ENCODE peak calls at places on chromosomes 5 and 9, in four cellular contexts. O is AG10803, Z is MM.1S, F is foreskin fibroblast. Q is an unnamed sample.

GRCh38 chr9:112863214-112863613 is 27.5 kb downstream of the SLC46A2 start:
- DNase-seq in F (no peak), O (peak), Z (no peak), Q (no peak)

GRCh38 chr9:129272348-129273025 is 94.4 kb upstream of the IER5L start:
- DNase-seq in Z (no peak), F (no peak), O (no peak), Q (no peak)

GRCh38 chr5:176542135-176542595 is 5.0 kb upstream of the RNF44 start:
- DNase-seq in F (no peak), Z (peak), O (no peak), Q (no peak)

GRCh38 chr9:137279741-137280477 is 2.4 kb downstream of the TOR4A start:
- DNase-seq in F (no peak), O (no peak), Z (no peak), Q (no peak)

GRCh38 chr5:32102254-32102653 is 71.9 kb downstream of the GOLPH3 start:
- DNase-seq in O (no peak), Z (no peak), F (no peak), Q (no peak)

GRCh38 chr9:125749951-125750655 is 2.9 kb downstream of the PBX3 start:
- DNase-seq in F (no peak), O (no peak), Z (no peak), Q (no peak)

GRCh38 chr9:133437753-133438531 is 15.8 kb downstream of the ADAMTS13 start:
- DNase-seq in F (no peak), Z (no peak), O (no peak), Q (no peak)

GRCh38 chr9:136173648-136174290 is 31.2 kb downstream of the LHX3 start:
- DNase-seq in O (no peak), Z (no peak), F (no peak), Q (no peak)

GRCh38 chr9:99062549-99062948 is 42.4 kb upstream of the TGFBR1 start:
- DNase-seq in O (no peak), F (no peak), Z (no peak), Q (no peak)

GRCh38 chr9:124343533-124344290 is 71.5 kb downstream of the PSMB7 start:
- DNase-seq in Z (no peak), F (no peak), O (no peak), Q (no peak)

GRCh38 chr5:176714067-176714466 is 66.8 kb downstream of the TSPAN17 start:
- DNase-seq in Z (no peak), O (no peak), F (no peak), Q (no peak)

GRCh38 chr9:135951889-135952663 is 9.1 kb downstream of the UBAC1 start:
- DNase-seq in F (peak), O (no peak), Z (no peak), Q (no peak)

GRCh38 chr5:179553875-179554274 is 3.5 kb downstream of the RUFY1 start:
- DNase-seq in O (peak), Z (no peak), F (peak), Q (peak)

GRCh38 chr5:35903631-35904203 is 34.7 kb downstream of the CAPSL start:
- DNase-seq in O (no peak), Z (no peak), F (no peak), Q (no peak)

GRCh38 chr5:95686661-95687060 is 3.9 kb upstream of the SPATA9 start:
- DNase-seq in Z (no peak), O (no peak), F (no peak), Q (no peak)

GRCh38 chr5:75395277-75395676 is 58.3 kb downstream of the HMGCR start:
- DNase-seq in O (no peak), Z (no peak), F (no peak), Q (no peak)

GRCh38 chr5:152142845-152143469 is 218.3 kb upstream of the GLRA1 start:
- DNase-seq in F (peak), O (peak), Z (peak), Q (peak)

GRCh38 chr9:95778957-95779356 is 96.5 kb upstream of the ERCC6L2 start:
- DNase-seq in F (peak), Z (no peak), O (peak), Q (no peak)

GRCh38 chr5:175387144-175387543 is 56.8 kb downstream of the DRD1 start:
- DNase-seq in O (no peak), F (no peak), Z (no peak), Q (no peak)

GRCh38 chr5:176870110-176870591 is 29.0 kb downstream of the HK3 start:
- DNase-seq in Z (peak), O (peak), F (peak), Q (no peak)

GRCh38 chr5:31569065-31569464 is 37.0 kb downstream of the C5orf22 start:
- DNase-seq in F (no peak), Z (no peak), O (no peak), Q (no peak)

GRCh38 chr9:112041536-112042243 is 133.4 kb downstream of the SUSD1 start:
- DNase-seq in F (peak), Z (no peak), O (peak), Q (peak)

GRCh38 chr5:9714187-9714586 is 84.0 kb upstream of the TAS2R1 start:
- DNase-seq in O (peak), F (peak), Z (no peak), Q (no peak)

GRCh38 chr9:95793924-95794828 is 81.3 kb upstream of the ERCC6L2 start:
- DNase-seq in Z (no peak), O (peak), F (peak), Q (peak)

GRCh38 chr9:135976944-135977343 is 15.8 kb upstream of the UBAC1 start:
- DNase-seq in F (no peak), Z (no peak), O (no peak), Q (no peak)

GRCh38 chr9:14170973-14171596 is 142.9 kb downstream of the NFIB start:
- DNase-seq in O (no peak), Z (no peak), F (peak), Q (no peak)

GRCh38 chr5:132813599-132814440 is 718 bp downstream of the SOWAHA start:
- DNase-seq in Z (peak), F (no peak), O (no peak), Q (no peak)

GRCh38 chr9:761155-761792 is 80.2 kb upstream of the DMRT1 start:
- DNase-seq in Z (no peak), F (peak), O (no peak), Q (no peak)

GRCh38 chr9:32385885-32386283 is 1.4 kb downstream of the ACO1 start:
- DNase-seq in Z (no peak), O (no peak), F (no peak), Q (no peak)
- H3K4me3 ChIP-seq in Z (no peak), O (peak), F (peak), Q (peak)

DNA sequence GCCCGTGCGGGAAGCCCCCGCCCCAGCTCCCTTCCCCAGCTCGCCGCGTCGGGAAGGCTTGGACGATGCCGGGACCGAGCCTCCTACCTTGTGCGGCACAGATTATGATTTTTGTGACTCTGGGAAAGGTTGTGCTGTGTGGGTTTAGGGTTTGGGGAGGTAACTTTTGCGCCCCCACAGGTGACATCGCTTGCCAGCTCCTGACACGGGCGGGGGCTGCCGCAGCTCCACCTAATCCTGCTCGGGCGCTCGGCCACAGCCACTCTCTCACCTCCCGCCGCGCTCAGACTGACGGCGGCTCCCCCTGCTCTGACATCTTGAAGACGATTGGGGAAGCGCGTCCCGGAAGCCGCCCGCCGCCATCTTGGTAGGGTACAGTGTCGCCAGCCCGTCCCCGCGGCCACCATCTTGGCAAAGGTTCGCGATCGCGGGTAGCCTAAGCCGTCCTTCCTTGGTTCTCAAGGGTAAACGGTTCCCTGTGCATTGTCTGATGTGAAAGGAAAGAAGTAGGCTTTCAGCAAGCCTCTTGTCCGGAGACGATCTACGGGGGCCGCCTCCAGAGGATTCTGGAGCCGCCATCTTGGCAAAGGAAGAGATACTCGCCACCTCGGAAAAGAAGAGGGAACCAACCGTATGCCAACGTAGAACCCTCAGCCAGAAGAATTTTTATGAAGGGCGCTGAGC is 1.7 kb upstream of the NR3C1 start:
- DNase-seq in F (peak), O (peak), Z (peak), Q (peak)
- TF ChIP-seq CTCF in F (no peak), O (peak), Z (no peak), Q (no peak)

DNA sequence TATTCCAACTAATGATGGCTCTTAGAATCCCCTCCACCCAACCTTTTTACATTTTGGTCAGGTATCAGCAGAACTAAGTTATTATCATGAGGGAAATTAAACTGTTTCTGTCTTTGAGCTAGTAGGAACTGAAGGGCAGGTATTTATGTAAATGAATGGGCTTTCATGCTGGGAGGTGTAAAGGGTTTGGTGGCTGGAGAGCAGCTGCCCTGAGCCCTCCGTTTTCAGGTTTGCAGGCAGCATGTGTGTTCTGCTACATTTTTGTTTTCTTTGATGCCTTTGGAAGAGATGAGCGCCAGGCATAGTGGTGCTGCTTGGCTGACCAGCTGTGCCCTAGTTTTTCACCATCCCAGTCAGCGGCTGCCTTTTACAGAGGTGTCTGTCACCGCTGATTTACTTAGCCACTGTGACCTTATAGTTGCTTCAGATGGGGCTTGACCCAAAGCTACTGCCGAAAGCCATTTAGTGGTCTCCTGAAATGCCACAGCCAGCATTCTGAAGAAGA is 231.9 kb downstream of the MAST4 start:
- DNase-seq in O (no peak), F (no peak), Z (peak), Q (no peak)
- H3K4me3 ChIP-seq in O (peak), F (peak), Z (no peak), Q (peak)

GRCh38 chr9:25857167-25857566 is 178.9 kb upstream of the TUSC1 start:
- DNase-seq in O (peak), F (no peak), Z (peak), Q (no peak)
- TF ChIP-seq CTCF in O (no peak), F (no peak), Z (no peak), Q (no peak)

GRCh38 chr5:140568664-140569063 is 4.0 kb downstream of the SLC35A4 start:
- DNase-seq in Z (no peak), O (no peak), F (no peak), Q (no peak)
- H3K4me3 ChIP-seq in Z (no peak), O (no peak), F (no peak), Q (no peak)

GRCh38 chr5:14284366-14285148 is 141.4 kb downstream of the TRIO start:
- DNase-seq in Z (no peak), F (no peak), O (no peak), Q (no peak)

GRCh38 chr5:14281746-14282181 is 138.6 kb downstream of the TRIO start:
- DNase-seq in F (no peak), O (no peak), Z (no peak), Q (no peak)

GRCh38 chr5:14286007-14286406 is 142.9 kb downstream of the TRIO start:
- DNase-seq in O (no peak), Z (no peak), F (no peak), Q (no peak)

GRCh38 chr5:14292766-14293165 is 149.6 kb downstream of the TRIO start:
- DNase-seq in Z (no peak), O (no peak), F (no peak), Q (no peak)

DNA sequence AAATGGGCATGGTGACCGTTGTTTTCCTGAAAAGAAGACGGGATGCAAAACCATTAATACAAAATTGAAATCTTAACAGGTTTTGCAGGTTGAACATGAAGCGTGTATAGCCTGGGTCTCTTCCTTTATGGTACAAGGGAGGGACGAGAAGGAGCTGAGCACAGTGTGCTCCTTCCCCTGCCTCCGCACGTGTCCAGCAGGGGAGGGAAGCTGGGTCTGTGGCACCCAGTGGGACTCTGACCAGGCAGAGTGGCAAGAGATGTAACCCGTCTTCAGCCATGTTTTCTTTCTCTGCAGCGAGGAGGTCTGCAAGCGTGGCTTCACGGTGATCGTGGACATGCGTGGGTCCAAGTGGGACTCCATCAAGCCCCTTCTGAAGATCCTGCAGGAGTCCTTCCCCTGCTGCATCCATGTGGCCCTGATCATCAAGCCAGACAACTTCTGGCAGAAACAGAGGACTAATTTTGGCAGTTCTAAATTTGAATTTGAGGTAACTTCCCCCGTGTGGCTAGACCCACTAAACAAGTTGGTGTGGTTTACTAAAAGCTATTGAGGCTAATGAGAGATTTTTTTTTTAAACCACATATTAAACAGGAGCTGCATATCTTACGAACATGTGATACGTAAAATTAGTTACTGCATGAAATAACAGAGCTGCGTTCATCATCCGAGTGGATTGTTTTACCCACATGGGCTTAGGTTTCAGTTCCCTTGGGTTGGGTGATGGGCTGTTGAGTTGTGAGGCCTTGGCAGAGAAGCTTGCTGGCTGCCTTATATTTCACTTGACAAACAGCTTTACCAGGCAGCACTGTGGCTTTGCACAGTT is 143.6 kb downstream of the TRIO start:
- DNase-seq in F (no peak), O (no peak), Z (peak), Q (no peak)
- TF ChIP-seq CTCF in F (no peak), O (no peak), Z (no peak), Q (no peak)

GRCh38 chr5:150081541-150082283 is 4.6 kb downstream of the CSF1R start:
- DNase-seq in Z (no peak), O (no peak), F (no peak), Q (no peak)

GRCh38 chr5:150085191-150085912 is 1.0 kb downstream of the CSF1R start:
- DNase-seq in Z (no peak), O (no peak), F (no peak), Q (no peak)

GRCh38 chr5:150082364-150082763 is 4.0 kb downstream of the CSF1R start:
- DNase-seq in F (no peak), O (no peak), Z (no peak), Q (no peak)

GRCh38 chr5:150080696-150081435 is 5.5 kb downstream of the CSF1R start:
- DNase-seq in Z (no peak), F (no peak), O (no peak), Q (no peak)

GRCh38 chr5:150082889-150083288 is 3.5 kb downstream of the CSF1R start:
- DNase-seq in F (no peak), Z (no peak), O (no peak), Q (no peak)
- H3K4me3 ChIP-seq in F (no peak), Z (no peak), O (no peak), Q (no peak)

GRCh38 chr9:131037336-131038255 is 28.6 kb downstream of the LAMC3 start:
- DNase-seq in F (no peak), Z (no peak), O (no peak), Q (no peak)

GRCh38 chr9:131038256-131039128 is 29.5 kb downstream of the LAMC3 start:
- DNase-seq in O (no peak), F (no peak), Z (no peak), Q (no peak)

GRCh38 chr9:131036529-131037335 is 27.8 kb downstream of the LAMC3 start:
- DNase-seq in Z (no peak), O (no peak), F (no peak), Q (no peak)

GRCh38 chr9:131036071-131036470 is 27.1 kb downstream of the LAMC3 start:
- DNase-seq in F (no peak), Z (no peak), O (no peak), Q (no peak)

GRCh38 chr9:131039129-131039954 is 30.4 kb downstream of the LAMC3 start:
- DNase-seq in Z (no peak), O (no peak), F (no peak), Q (no peak)
- TF ChIP-seq CTCF in Z (no peak), O (no peak), F (no peak), Q (no peak)

GRCh38 chr5:27473300-27474053 is 435.1 kb upstream of the CDH9 start:
- DNase-seq in F (no peak), Z (no peak), O (no peak), Q (no peak)
- H3K4me3 ChIP-seq in F (peak), Z (no peak), O (peak), Q (no peak)

Q was measured in AG04449.